ENCODE peak calls at places on chromosomes 12 and 14, in ten cellular contexts. X is uterus, A is right lobe of liver, O is sigmoid colon, Z is fibroblast of lung, K is neural progenitor cell, D is ovary, E is spleen, Y is right atrium auricular region, J is body of pancreas. S is an unnamed sample. For H3K27me3, the result is how much of the 10 kb centered on the place peaks cover.

GRCh38 chr12:55629058-55629841 is 7.4 kb upstream of the OR10P1 start:
- DNase-seq in X (no peak), A (no peak), O (no peak), Z (no peak), K (no peak), D (no peak), E (no peak), Y (no peak), J (no peak), S (no peak)

GRCh38 chr12:94714378-94714777 is 64.0 kb upstream of the TMCC3 start:
- DNase-seq in X (no peak), A (no peak), O (no peak), Z (peak), K (no peak), D (no peak), E (no peak), Y (no peak), J (peak), S (peak)

GRCh38 chr12:78878447-78878846 is 13.9 kb downstream of the SYT1 start:
- DNase-seq in X (no peak), A (no peak), O (no peak), Z (peak), K (no peak), D (no peak), E (no peak), Y (no peak), J (no peak), S (no peak)

GRCh38 chr12:126210026-126210425 is 1144.8 kb downstream of the AACS start:
- DNase-seq in X (no peak), A (no peak), O (no peak), Z (no peak), K (no peak), D (no peak), E (no peak), Y (no peak), J (no peak), S (no peak)

GRCh38 chr12:54984602-54985376 is at the start of gene TESPA1:
- DNase-seq in X (peak), A (peak), O (peak), Z (no peak), K (no peak), D (peak), E (peak), Y (peak), J (peak), S (no peak)

GRCh38 chr12:63882844-63883243 is 38.3 kb downstream of the SRGAP1 start:
- DNase-seq in X (no peak), A (no peak), O (no peak), Z (peak), K (peak), D (no peak), E (no peak), Y (no peak), J (peak), S (no peak)

GRCh38 chr12:98296462-98297079 is 218.8 kb upstream of the TMPO start:
- DNase-seq in X (no peak), A (no peak), O (no peak), Z (peak), K (peak), D (no peak), E (no peak), Y (no peak), J (no peak), S (no peak)

GRCh38 chr12:51847830-51848727 is at the start of gene FIGNL2:
- DNase-seq in X (no peak), A (peak), O (no peak), Z (peak), K (peak), D (no peak), E (no peak), Y (no peak), J (no peak), S (no peak)

GRCh38 chr12:128970110-128970509 is 116.8 kb downstream of the GLT1D1 start:
- DNase-seq in X (no peak), A (no peak), O (no peak), Z (no peak), K (no peak), D (no peak), E (no peak), Y (no peak), J (no peak), S (no peak)

GRCh38 chr14:59435106-59435505 is 30.1 kb downstream of the GPR135 start:
- DNase-seq in X (no peak), A (no peak), O (no peak), Z (no peak), K (no peak), D (no peak), E (no peak), Y (no peak), J (no peak), S (no peak)

GRCh38 chr12:2904260-2904659 is 13.6 kb downstream of the TULP3 start:
- DNase-seq in X (no peak), A (no peak), O (peak), Z (no peak), K (no peak), D (no peak), E (no peak), Y (no peak), J (no peak), S (no peak)

GRCh38 chr12:106771425-106771824 is 3.1 kb upstream of the RIC8B start:
- DNase-seq in X (no peak), A (no peak), O (no peak), Z (no peak), K (no peak), D (no peak), E (no peak), Y (no peak), J (no peak), S (no peak)

GRCh38 chr12:53798575-53798974 is 46.8 kb upstream of the CISTR start:
- DNase-seq in X (no peak), A (no peak), O (no peak), Z (no peak), K (no peak), D (no peak), E (no peak), Y (no peak), J (no peak), S (peak)
- H3K4me3 ChIP-seq in X (no peak), A (no peak), O (no peak), Z (no peak), K (no peak), D (no peak), E (no peak), Y (no peak), J (no peak), S (no peak)

GRCh38 chr14:56390859-56391258 is 188.7 kb upstream of the TMEM260 start:
- DNase-seq in X (no peak), A (no peak), O (no peak), Z (no peak), K (no peak), D (no peak), E (no peak), Y (no peak), J (no peak), S (no peak)
- TF ChIP-seq CTCF in X (no peak), A (no peak), O (no peak), Z (no peak), K (no peak), D (no peak), E (no peak), Y (no peak), J (no peak), S (no peak)

DNA sequence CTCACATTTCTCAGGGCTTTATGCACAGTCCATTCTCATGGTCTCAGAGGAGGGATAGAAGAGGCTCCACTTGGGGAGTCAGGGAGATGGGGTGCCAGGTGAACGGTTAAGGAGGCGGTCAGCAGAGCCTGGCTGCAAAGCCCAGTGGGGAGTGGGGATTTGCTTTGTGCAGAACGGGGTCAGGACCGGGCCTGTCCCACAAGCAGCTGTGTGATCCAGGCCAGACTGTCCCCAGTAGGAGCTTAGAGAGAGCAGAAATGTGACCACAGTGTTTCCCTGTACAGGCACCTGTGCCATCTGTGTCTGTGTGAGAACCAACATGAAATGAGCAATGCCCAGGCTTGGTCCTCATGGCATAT is 4.2 kb downstream of the CMTM5 start:
- DNase-seq in X (no peak), A (no peak), O (no peak), Z (no peak), K (no peak), D (no peak), E (no peak), Y (no peak), J (no peak), S (no peak)
- H3K27me3 ChIP-seq in X (under half), A (under half), O (under half), Z (under half), K (under half), D (under half), E (under half), Y (under half), J (under half), S (under half)

DNA sequence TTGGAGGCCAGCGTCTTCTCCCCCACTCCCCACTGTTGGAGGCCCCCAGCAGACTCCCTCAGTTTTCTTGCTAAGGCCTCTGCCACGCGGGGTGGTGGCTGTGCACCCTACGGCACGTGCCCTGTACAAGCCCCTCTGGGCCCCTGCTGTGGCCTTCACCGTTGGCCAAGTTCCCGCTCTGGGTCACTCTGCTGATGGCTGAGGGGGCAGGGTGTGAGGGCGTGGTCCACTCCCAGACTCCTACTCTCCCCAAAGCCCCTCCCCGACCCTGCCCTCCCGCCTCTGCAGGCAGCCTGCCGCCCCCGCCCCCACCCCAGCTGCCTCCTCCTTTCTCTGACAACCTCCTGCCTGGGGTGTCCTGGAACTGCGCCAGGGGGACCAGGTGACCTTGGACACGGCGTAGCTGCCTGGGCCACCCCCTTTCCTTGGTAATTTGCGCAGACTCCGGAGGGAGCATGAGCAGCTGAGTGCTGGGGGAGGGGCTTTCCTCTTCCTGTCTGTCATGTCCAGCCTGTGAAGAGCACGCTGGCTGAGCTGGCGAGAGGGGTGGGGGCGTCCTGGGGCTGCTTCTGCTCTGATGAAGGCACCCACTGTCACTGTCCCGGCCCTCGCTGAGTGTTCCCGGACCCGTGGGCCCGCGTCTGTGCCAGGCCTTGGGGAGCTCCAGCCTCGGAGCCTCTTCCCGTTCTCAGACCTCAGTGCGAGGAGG is 84.9 kb downstream of the KIF26A start:
- DNase-seq in X (no peak), A (peak), O (no peak), Z (no peak), K (no peak), D (peak), E (peak), Y (no peak), J (peak), S (no peak)
- H3K4me3 ChIP-seq in X (peak), A (peak), O (peak), Z (no peak), K (no peak), D (peak), E (no peak), Y (no peak), J (no peak), S (no peak)

DNA sequence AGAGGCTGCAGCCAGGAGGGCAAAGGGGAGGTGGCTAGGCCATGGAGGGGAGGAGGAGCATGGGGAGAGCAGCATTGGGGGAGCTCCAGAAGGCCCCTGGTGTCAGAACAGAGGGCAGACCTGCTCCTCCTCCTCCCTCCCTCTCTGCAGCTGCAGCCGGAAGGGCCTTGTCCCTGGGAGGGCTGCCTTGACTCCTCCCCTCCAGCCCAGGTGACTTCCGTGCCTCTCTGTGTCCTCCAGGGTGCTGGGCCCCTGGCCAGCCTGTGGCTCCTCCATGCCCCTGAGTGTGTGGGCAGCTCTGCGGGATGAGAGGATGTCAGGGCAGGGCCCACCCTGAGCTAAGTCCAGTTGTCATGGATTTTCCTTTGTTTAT is 68.2 kb upstream of the DLK1 start:
- DNase-seq in X (no peak), A (no peak), O (no peak), Z (no peak), K (peak), D (no peak), E (no peak), Y (no peak), J (peak), S (no peak)
- TF ChIP-seq CTCF in X (no peak), A (no peak), O (no peak), Z (no peak), K (no peak), D (no peak), E (no peak), Y (no peak), J (no peak), S (no peak)

DNA sequence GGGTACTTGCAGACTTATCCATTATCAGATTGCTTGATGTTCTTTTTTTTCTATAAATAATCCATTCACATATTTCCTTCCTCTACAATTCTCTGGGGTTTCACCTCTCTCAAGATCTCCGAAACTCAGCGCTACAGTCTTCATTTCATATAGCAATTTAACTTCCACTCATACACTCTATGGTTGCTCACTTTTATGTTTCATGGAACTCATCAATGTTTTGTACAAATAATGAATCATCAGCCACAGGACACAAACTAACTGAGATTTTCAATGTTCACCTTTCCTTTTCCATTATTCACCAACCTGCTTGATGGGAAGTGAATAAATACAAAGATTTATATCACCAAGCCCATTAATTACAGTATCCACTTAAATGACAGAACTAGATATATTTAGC is 534.7 kb downstream of the LRFN5 start:
- DNase-seq in X (no peak), A (no peak), O (no peak), Z (no peak), K (no peak), D (no peak), E (no peak), Y (no peak), J (no peak), S (no peak)
- H3K27me3 ChIP-seq in X (under half), A (under half), O (under half), Z (under half), K (under half), D (under half), E (under half), Y (under half), J (under half), S (under half)